ENCODE peak calls at places on chromosomes 12 and 14, in eight cellular contexts. One of them, this sample, is unnamed.

GRCh38 chr12:10454531-10454930 is 1.4 kb upstream of the KLRC1 start:
- DNase-seq in left ventricle myocardium inferior: no peak
- DNase-seq in SK-MEL-5: no peak
- DNase-seq in CD4-positive, alpha-beta T cell: no peak
- DNase-seq in GDM1: no peak
- DNase-seq in activated naive CD8-positive, alpha-beta T cell treated with anti-CD3 and anti-CD28 coated beads for 36 hours: no peak
- DNase-seq in endodermal cell: no peak
- DNase-seq in AML-193: no peak
- DNase-seq in this sample: no peak

GRCh38 chr14:34449819-34450541 is 12.1 kb downstream of the SPTSSA start:
- DNase-seq in SK-MEL-5: no peak
- DNase-seq in activated naive CD8-positive, alpha-beta T cell treated with anti-CD3 and anti-CD28 coated beads for 36 hours: no peak
- DNase-seq in AML-193: no peak
- DNase-seq in GDM1: no peak
- DNase-seq in left ventricle myocardium inferior: no peak
- DNase-seq in endodermal cell: no peak
- DNase-seq in CD4-positive, alpha-beta T cell: no peak
- DNase-seq in this sample: no peak

GRCh38 chr12:65911321-65911720 is 87.0 kb downstream of the HMGA2 start:
- DNase-seq in endodermal cell: no peak
- DNase-seq in activated naive CD8-positive, alpha-beta T cell treated with anti-CD3 and anti-CD28 coated beads for 36 hours: no peak
- DNase-seq in AML-193: no peak
- DNase-seq in left ventricle myocardium inferior: no peak
- DNase-seq in GDM1: no peak
- DNase-seq in CD4-positive, alpha-beta T cell: no peak
- DNase-seq in SK-MEL-5: peak
- DNase-seq in this sample: no peak

GRCh38 chr12:47612953-47613352 is 92.9 kb downstream of the RPAP3 start:
- DNase-seq in left ventricle myocardium inferior: no peak
- DNase-seq in SK-MEL-5: no peak
- DNase-seq in activated naive CD8-positive, alpha-beta T cell treated with anti-CD3 and anti-CD28 coated beads for 36 hours: no peak
- DNase-seq in AML-193: no peak
- DNase-seq in GDM1: no peak
- DNase-seq in CD4-positive, alpha-beta T cell: no peak
- DNase-seq in endodermal cell: no peak
- DNase-seq in this sample: no peak

GRCh38 chr14:68820119-68820518 is 27.3 kb upstream of the ZFP36L1 start:
- DNase-seq in SK-MEL-5: no peak
- DNase-seq in GDM1: no peak
- DNase-seq in AML-193: no peak
- DNase-seq in endodermal cell: peak
- DNase-seq in left ventricle myocardium inferior: no peak
- DNase-seq in activated naive CD8-positive, alpha-beta T cell treated with anti-CD3 and anti-CD28 coated beads for 36 hours: no peak
- DNase-seq in CD4-positive, alpha-beta T cell: no peak
- DNase-seq in this sample: no peak

GRCh38 chr12:50979369-50980052 is 27.2 kb downstream of the HIGD1C start:
- DNase-seq in CD4-positive, alpha-beta T cell: no peak
- DNase-seq in left ventricle myocardium inferior: no peak
- DNase-seq in activated naive CD8-positive, alpha-beta T cell treated with anti-CD3 and anti-CD28 coated beads for 36 hours: peak
- DNase-seq in AML-193: no peak
- DNase-seq in GDM1: no peak
- DNase-seq in SK-MEL-5: no peak
- DNase-seq in endodermal cell: no peak
- DNase-seq in this sample: no peak

GRCh38 chr14:70789361-70789760 is 20.0 kb downstream of the MAP3K9 start:
- DNase-seq in left ventricle myocardium inferior: no peak
- DNase-seq in CD4-positive, alpha-beta T cell: no peak
- DNase-seq in AML-193: no peak
- DNase-seq in SK-MEL-5: peak
- DNase-seq in GDM1: no peak
- DNase-seq in activated naive CD8-positive, alpha-beta T cell treated with anti-CD3 and anti-CD28 coated beads for 36 hours: no peak
- DNase-seq in endodermal cell: no peak
- DNase-seq in this sample: no peak

GRCh38 chr14:104554088-104554607 is 25.4 kb upstream of the C14orf180 start:
- DNase-seq in activated naive CD8-positive, alpha-beta T cell treated with anti-CD3 and anti-CD28 coated beads for 36 hours: no peak
- DNase-seq in endodermal cell: peak
- DNase-seq in CD4-positive, alpha-beta T cell: no peak
- DNase-seq in left ventricle myocardium inferior: peak
- DNase-seq in SK-MEL-5: no peak
- DNase-seq in GDM1: no peak
- DNase-seq in AML-193: no peak
- DNase-seq in this sample: no peak

GRCh38 chr12:109759595-109759994 is 46.0 kb downstream of the FAM222A start:
- DNase-seq in endodermal cell: peak
- DNase-seq in SK-MEL-5: no peak
- DNase-seq in left ventricle myocardium inferior: peak
- DNase-seq in CD4-positive, alpha-beta T cell: no peak
- DNase-seq in AML-193: no peak
- DNase-seq in GDM1: no peak
- DNase-seq in activated naive CD8-positive, alpha-beta T cell treated with anti-CD3 and anti-CD28 coated beads for 36 hours: no peak
- DNase-seq in this sample: no peak

GRCh38 chr12:106769078-106769477 is 5.4 kb upstream of the RIC8B start:
- DNase-seq in GDM1: no peak
- DNase-seq in activated naive CD8-positive, alpha-beta T cell treated with anti-CD3 and anti-CD28 coated beads for 36 hours: no peak
- DNase-seq in CD4-positive, alpha-beta T cell: no peak
- DNase-seq in left ventricle myocardium inferior: no peak
- DNase-seq in AML-193: no peak
- DNase-seq in endodermal cell: peak
- DNase-seq in SK-MEL-5: no peak
- DNase-seq in this sample: no peak

GRCh38 chr14:96363751-96364336 is 518 bp downstream of the GSKIP start:
- DNase-seq in GDM1: no peak
- DNase-seq in AML-193: no peak
- DNase-seq in CD4-positive, alpha-beta T cell: peak
- DNase-seq in SK-MEL-5: peak
- DNase-seq in left ventricle myocardium inferior: no peak
- DNase-seq in activated naive CD8-positive, alpha-beta T cell treated with anti-CD3 and anti-CD28 coated beads for 36 hours: peak
- DNase-seq in endodermal cell: peak
- DNase-seq in this sample: no peak

GRCh38 chr12:118064608-118065007 is 3.6 kb upstream of the WSB2 start:
- DNase-seq in activated naive CD8-positive, alpha-beta T cell treated with anti-CD3 and anti-CD28 coated beads for 36 hours: no peak
- DNase-seq in left ventricle myocardium inferior: no peak
- DNase-seq in CD4-positive, alpha-beta T cell: no peak
- DNase-seq in SK-MEL-5: peak
- DNase-seq in endodermal cell: peak
- DNase-seq in GDM1: no peak
- DNase-seq in AML-193: peak
- DNase-seq in this sample: no peak

This sample was measured in smooth muscle cell of the brain vasculature.